ENCODE peak calls at places on chromosome X, in six cellular contexts. G, X, D, M, A and B are unnamed samples.

GRCh38 chrX:151176351-151176750 is at the start of gene GPR50:
- DNase-seq in A (no peak), M (no peak), G (no peak), X (no peak), D (no peak), B (no peak)

GRCh38 chrX:13069771-13070410 is 25.5 kb upstream of the FAM9C start:
- DNase-seq in D (no peak), M (no peak), G (no peak), X (no peak), A (no peak), B (no peak)

GRCh38 chrX:130110379-130111219 is at the start of gene ELF4:
- DNase-seq in A (peak), M (peak), G (no peak), X (peak), D (peak), B (peak)

GRCh38 chrX:102745513-102746133 is 25.1 kb downstream of the GPRASP3 start:
- DNase-seq in X (peak), D (no peak), A (no peak), G (no peak), M (no peak), B (no peak)

GRCh38 chrX:15524417-15524816 is 23.8 kb downstream of the BMX start:
- DNase-seq in D (no peak), X (no peak), M (no peak), G (no peak), A (no peak), B (no peak)

GRCh38 chrX:11533211-11533651 is 132.5 kb downstream of the ARHGAP6 start:
- DNase-seq in M (peak), A (no peak), G (no peak), D (peak), X (no peak), B (peak)

GRCh38 chrX:9765737-9766098 is at the start of gene GPR143:
- DNase-seq in D (no peak), X (peak), M (no peak), A (no peak), G (no peak), B (no peak)

GRCh38 chrX:5051831-5052491 is 1176.7 kb downstream of the NLGN4X start:
- DNase-seq in A (peak), X (no peak), M (no peak), D (no peak), G (peak), B (no peak)

GRCh38 chrX:70852294-70852693 is 56.2 kb downstream of the TEX11 start:
- DNase-seq in G (no peak), M (no peak), X (no peak), D (no peak), A (no peak), B (no peak)

GRCh38 chrX:49238735-49239134 is 3.5 kb downstream of the CCDC22 start:
- DNase-seq in A (no peak), D (no peak), G (no peak), M (no peak), X (no peak), B (no peak)

GRCh38 chrX:23311731-23312130 is 22.9 kb upstream of the PTCHD1 start:
- DNase-seq in X (no peak), D (no peak), G (no peak), A (no peak), M (no peak), B (no peak)

GRCh38 chrX:29890004-29890403 is 325.4 kb upstream of the MAGEB2 start:
- DNase-seq in D (peak), X (no peak), M (no peak), A (no peak), G (no peak), B (no peak)

DNA sequence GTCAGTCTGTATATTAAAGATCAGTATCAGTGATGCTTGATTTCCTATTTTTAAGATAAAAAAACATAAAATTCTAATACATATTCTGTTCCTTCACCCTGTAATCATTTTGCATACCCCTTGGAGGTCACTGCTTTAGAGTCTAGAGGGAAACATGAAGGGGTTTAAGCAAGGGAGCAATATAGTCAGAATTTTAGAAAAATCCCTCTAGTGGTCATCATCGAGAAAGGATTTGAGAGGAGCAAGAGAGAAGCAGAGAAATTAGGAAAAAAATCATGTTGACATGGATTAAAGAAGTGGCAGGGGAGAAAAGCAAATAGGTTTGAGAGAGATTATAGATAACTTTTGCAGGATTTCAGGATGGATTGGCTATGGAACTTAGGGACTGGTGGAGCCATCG is 11.1 kb downstream of the APEX2 start:
- DNase-seq in M (no peak), D (no peak), G (no peak), X (no peak), A (no peak), B (no peak)
- TF ChIP-seq CTCF in M (peak), D (peak), G (no peak), X (no peak), A (no peak), B (no peak)

GRCh38 chrX:153649915-153650782 is 3.1 kb downstream of the DUSP9 start:
- DNase-seq in G (no peak), D (no peak), A (peak), M (peak), X (no peak), B (peak)

GRCh38 chrX:153649178-153649914 is 2.3 kb downstream of the DUSP9 start:
- DNase-seq in M (peak), A (peak), X (peak), D (no peak), G (no peak), B (peak)

GRCh38 chrX:153653556-153653955 is 6.6 kb downstream of the DUSP9 start:
- DNase-seq in D (no peak), X (no peak), G (no peak), A (no peak), M (no peak), B (no peak)

GRCh38 chrX:153650959-153651358 is 4.0 kb downstream of the DUSP9 start:
- DNase-seq in G (no peak), X (no peak), M (no peak), D (no peak), A (peak), B (no peak)

GRCh38 chrX:153651540-153652079 is 4.6 kb downstream of the DUSP9 start:
- DNase-seq in A (peak), D (no peak), M (peak), X (no peak), G (no peak), B (peak)
- TF ChIP-seq CTCF in A (no peak), D (peak), M (peak), X (peak), G (no peak), B (no peak)

GRCh38 chrX:108396188-108396885 is 41.9 kb downstream of the COL4A6 start:
- DNase-seq in G (no peak), M (no peak), X (no peak), A (no peak), D (peak), B (no peak)
- TF ChIP-seq CTCF in G (no peak), M (no peak), X (no peak), A (no peak), D (no peak), B (no peak)

GRCh38 chrX:40495659-40496058 is 85.1 kb upstream of the ATP6AP2 start:
- DNase-seq in G (no peak), M (no peak), A (no peak), D (no peak), X (no peak), B (no peak)

GRCh38 chrX:40502688-40503087 is 78.1 kb upstream of the ATP6AP2 start:
- DNase-seq in X (no peak), D (no peak), A (no peak), G (no peak), M (no peak), B (no peak)

GRCh38 chrX:40501456-40501855 is 79.3 kb upstream of the ATP6AP2 start:
- DNase-seq in D (no peak), G (no peak), M (no peak), X (no peak), A (no peak), B (no peak)

DNA sequence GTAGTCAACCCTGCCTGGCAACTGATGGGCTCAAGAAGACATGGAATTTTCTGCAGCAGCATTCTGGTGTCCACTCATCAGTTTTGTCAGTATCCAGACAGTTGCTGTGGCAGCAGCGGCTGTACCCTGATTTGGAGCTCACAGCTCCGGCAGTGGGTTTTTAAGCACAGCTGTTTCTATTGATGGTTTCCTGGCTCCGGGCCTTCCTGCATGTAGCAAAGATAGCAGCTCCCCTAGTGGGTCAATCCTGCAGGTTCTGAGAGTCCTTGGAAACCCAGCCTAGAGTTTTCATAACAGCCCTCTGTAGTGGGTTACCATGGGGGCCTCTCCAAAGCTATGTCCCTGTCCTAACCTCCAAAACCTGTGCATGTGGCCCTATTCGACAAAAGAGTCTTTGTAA is 84.0 kb upstream of the ATP6AP2 start:
- DNase-seq in X (no peak), D (peak), A (no peak), G (no peak), M (no peak), B (no peak)
- TF ChIP-seq CTCF in X (no peak), D (peak), A (peak), G (no peak), M (no peak), B (no peak)

DNA sequence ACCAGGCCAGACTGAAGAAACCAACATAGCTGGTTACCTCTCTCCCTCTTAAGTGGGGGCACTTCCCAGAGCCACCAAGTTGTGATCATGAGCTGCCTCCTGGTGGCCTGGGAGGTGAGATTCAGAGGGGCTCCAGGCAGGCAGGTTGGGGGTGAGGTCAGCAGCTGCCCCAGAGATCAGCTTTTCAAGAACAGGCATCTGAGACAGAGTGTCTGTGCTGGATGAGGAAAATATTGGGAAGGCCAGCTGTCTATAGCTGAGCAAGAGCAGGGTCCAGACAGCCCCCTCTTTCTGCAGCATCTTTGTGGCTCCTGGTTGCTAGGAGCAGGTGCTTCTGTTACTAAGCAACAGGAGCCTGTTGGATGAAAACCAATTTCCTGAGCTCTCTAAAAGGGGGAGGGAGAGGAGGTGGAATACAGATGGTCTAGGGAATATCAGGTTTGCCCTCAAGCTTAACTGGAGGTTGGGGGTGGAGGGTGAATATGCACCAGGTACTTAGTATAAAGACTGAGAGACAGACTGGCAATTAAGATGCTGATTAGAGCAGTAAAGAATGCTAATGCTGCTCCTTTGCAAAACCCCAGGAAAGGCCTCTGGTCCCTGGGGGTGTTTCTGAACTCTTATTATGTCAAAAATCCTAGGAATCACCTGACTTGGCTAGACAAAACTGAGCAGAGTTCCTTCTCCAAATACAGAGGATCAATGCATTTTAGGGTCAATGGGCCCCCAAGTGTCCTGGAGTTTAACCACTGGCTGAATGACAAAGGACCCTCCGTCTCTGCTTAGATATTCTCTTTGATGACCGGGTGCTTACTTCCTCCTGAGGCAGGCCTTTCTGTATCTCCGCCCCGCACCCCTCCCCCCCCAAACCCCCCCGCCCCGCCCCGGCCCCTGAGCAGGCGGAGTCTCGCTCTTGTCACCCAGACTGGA is 21.4 kb downstream of the ZCCHC13 start:
- DNase-seq in M (no peak), G (no peak), D (no peak), X (no peak), A (no peak), B (no peak)
- TF ChIP-seq CTCF in M (no peak), G (no peak), D (no peak), X (no peak), A (no peak), B (no peak)

GRCh38 chrX:7993873-7994272 is 66.7 kb upstream of the PNPLA4 start:
- DNase-seq in G (no peak), M (no peak), X (no peak), A (no peak), D (no peak), B (no peak)

GRCh38 chrX:7996851-7997250 is 69.6 kb upstream of the PNPLA4 start:
- DNase-seq in D (no peak), A (no peak), M (no peak), X (no peak), G (no peak), B (no peak)

GRCh38 chrX:7996414-7996813 is 69.2 kb upstream of the PNPLA4 start:
- DNase-seq in A (no peak), G (no peak), M (peak), D (peak), X (no peak), B (peak)
- TF ChIP-seq CTCF in A (peak), G (no peak), M (peak), D (peak), X (no peak), B (peak)

GRCh38 chrX:42289492-42290385 is 366.4 kb upstream of the CASK start:
- DNase-seq in X (no peak), M (no peak), A (no peak), G (no peak), D (no peak), B (no peak)

DNA sequence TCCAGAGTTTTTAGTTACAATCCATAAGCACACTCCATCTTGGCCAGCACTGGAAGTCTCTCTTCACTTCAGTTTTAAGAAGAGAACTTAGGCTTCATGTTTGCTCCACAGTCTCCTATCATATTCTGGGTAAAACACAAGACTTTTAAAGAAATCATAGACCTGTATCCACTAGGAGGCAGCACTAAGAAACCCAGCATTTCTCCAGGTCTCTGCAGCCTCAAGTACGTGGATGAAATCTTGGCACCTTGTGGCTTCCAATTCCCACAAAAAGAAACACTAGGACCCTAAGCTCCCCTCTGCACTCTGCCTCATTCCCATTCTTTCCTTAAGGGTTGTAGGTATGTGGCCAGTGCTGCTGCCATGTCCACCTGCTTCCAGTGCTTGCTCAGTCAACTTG is 367.3 kb upstream of the CASK start:
- DNase-seq in G (no peak), A (no peak), M (no peak), D (no peak), X (no peak), B (no peak)
- TF ChIP-seq CTCF in G (no peak), A (no peak), M (no peak), D (no peak), X (no peak), B (no peak)

DNA sequence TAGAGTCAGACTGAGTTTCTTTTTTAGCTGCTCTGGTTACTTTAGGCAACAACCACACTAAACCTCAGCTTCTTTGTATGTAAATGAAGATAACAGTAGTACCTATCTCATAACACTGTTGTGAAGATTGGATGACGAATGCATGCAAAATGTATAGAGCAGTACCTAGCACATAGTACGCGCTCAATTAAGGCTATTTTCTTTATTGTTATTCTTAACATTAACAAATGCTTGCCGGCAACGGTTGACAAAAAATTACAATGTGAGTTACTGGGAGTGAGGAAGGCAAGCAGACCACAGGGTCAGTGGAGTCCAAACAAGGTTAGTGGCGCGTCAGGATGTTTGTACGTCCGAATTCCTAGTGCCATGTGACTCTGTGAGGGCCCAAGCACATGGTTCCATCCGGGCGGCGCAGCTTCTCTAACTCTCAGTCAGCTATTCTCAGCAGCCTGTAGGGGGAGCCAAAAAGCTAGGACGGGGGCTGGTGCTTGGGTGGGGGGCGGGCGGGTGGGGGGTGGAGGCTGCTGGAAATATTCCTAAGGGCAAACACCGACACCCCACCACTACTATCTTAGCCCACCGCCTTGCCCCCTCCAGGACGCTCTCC is 795 bp upstream of the NALF2 start:
- DNase-seq in M (peak), G (no peak), A (no peak), X (no peak), D (no peak), B (no peak)
- TF ChIP-seq CTCF in M (no peak), G (no peak), A (peak), X (no peak), D (peak), B (no peak)